ENCODE peak calls at places on chromosome 3, in four cellular contexts. B is Panc1, K is ACHN, H is cardiac fibroblast. W is an unnamed sample.

GRCh38 chr3:30502051-30502741 is 104.2 kb upstream of the TGFBR2 start:
- DNase-seq in B (no peak), K (no peak), H (no peak), W (no peak)

GRCh38 chr3:188697127-188697526 is 474.6 kb upstream of the TPRG1 start:
- DNase-seq in B (no peak), K (no peak), H (no peak), W (no peak)

GRCh38 chr3:146250449-146251382 is at the start of gene PLSCR4:
- DNase-seq in B (no peak), K (peak), H (peak), W (peak)

GRCh38 chr3:36944012-36944640 is 728 bp downstream of the TRANK1 start:
- DNase-seq in B (no peak), K (peak), H (peak), W (peak)

GRCh38 chr3:141410408-141410807 is 42.1 kb downstream of the ZBTB38 start:
- DNase-seq in B (no peak), K (no peak), H (peak), W (peak)

GRCh38 chr3:107212709-107213664 is 164.3 kb upstream of the CCDC54 start:
- DNase-seq in B (no peak), K (no peak), H (peak), W (peak)

GRCh38 chr3:177320765-177321247 is 123.5 kb upstream of the TBL1XR1 start:
- DNase-seq in B (no peak), K (no peak), H (peak), W (no peak)

GRCh38 chr3:59908280-59908679 is 858.5 kb upstream of the CFAP20DC start:
- DNase-seq in B (no peak), K (peak), H (no peak), W (no peak)

GRCh38 chr3:196778755-196779154 is 39.1 kb downstream of the PAK2 start:
- DNase-seq in B (no peak), K (peak), H (peak), W (peak)

GRCh38 chr3:63724987-63725386 is 72.5 kb downstream of the SNTN start:
- DNase-seq in B (no peak), K (peak), H (peak), W (peak)

GRCh38 chr3:50503504-50503903 is at the start of gene CACNA2D2:
- DNase-seq in B (no peak), K (peak), H (peak), W (no peak)

GRCh38 chr3:150840733-150841515 is 64.3 kb downstream of the MINDY4B start:
- DNase-seq in B (no peak), K (no peak), H (no peak), W (no peak)

GRCh38 chr3:177483182-177483967 is 286.1 kb upstream of the TBL1XR1 start:
- DNase-seq in B (no peak), K (peak), H (no peak), W (no peak)

GRCh38 chr3:192943384-192943783 is 25.7 kb upstream of the MB21D2 start:
- DNase-seq in B (no peak), K (no peak), H (peak), W (no peak)

GRCh38 chr3:41674449-41674848 is 287.5 kb downstream of the ULK4 start:
- DNase-seq in B (no peak), K (no peak), H (no peak), W (no peak)

GRCh38 chr3:160921020-160921635 is 165.1 kb downstream of the PPM1L start:
- DNase-seq in B (no peak), K (peak), H (peak), W (peak)

GRCh38 chr3:49900491-49901153 is 3.1 kb downstream of the MST1R start:
- DNase-seq in B (peak), K (peak), H (peak), W (peak)

GRCh38 chr3:71585126-71585525 is 1.6 kb upstream of the FOXP1 start:
- DNase-seq in B (no peak), K (peak), H (no peak), W (peak)

GRCh38 chr3:33525232-33525631 is 85.0 kb upstream of the UBP1 start:
- DNase-seq in B (no peak), K (no peak), H (no peak), W (no peak)